ENCODE peak calls at places on chromosome 10, in five cellular contexts. One of them, this sample, is unnamed.

GRCh38 chr10:76430330-76430729 is 998.9 kb downstream of the LRMDA start:
- DNase-seq in hepatocyte: no peak
- DNase-seq in esophagus squamous epithelium: no peak
- DNase-seq in astrocyte of the spinal cord: no peak
- DNase-seq in bronchial epithelial cell: no peak
- DNase-seq in this sample: no peak

GRCh38 chr10:6473901-6474370 is 106.1 kb downstream of the PRKCQ start:
- DNase-seq in hepatocyte: no peak
- DNase-seq in esophagus squamous epithelium: no peak
- DNase-seq in astrocyte of the spinal cord: peak; percentile 5
- DNase-seq in bronchial epithelial cell: peak; percentile 16
- DNase-seq in this sample: no peak

GRCh38 chr10:35218339-35218955 is 91.8 kb downstream of the CREM start:
- DNase-seq in hepatocyte: peak; percentile 93
- DNase-seq in esophagus squamous epithelium: peak; percentile 9
- DNase-seq in astrocyte of the spinal cord: peak; percentile 90
- DNase-seq in bronchial epithelial cell: peak; percentile 72
- DNase-seq in this sample: no peak

GRCh38 chr10:62805139-62806092 is 896 bp downstream of the ADO start:
- DNase-seq in hepatocyte: peak; percentile 67
- DNase-seq in esophagus squamous epithelium: no peak
- DNase-seq in astrocyte of the spinal cord: peak; percentile 46
- DNase-seq in bronchial epithelial cell: peak; percentile 26
- DNase-seq in this sample: no peak

GRCh38 chr10:130807721-130808120 is 503.8 kb downstream of the TCERG1L start:
- DNase-seq in hepatocyte: no peak
- DNase-seq in esophagus squamous epithelium: no peak
- DNase-seq in astrocyte of the spinal cord: no peak
- DNase-seq in bronchial epithelial cell: no peak
- DNase-seq in this sample: no peak

GRCh38 chr10:114100848-114101741 is 57.4 kb downstream of the ADRB1 start:
- DNase-seq in hepatocyte: peak; percentile 46
- DNase-seq in esophagus squamous epithelium: no peak
- DNase-seq in astrocyte of the spinal cord: peak; percentile 40
- DNase-seq in bronchial epithelial cell: no peak
- DNase-seq in this sample: no peak

GRCh38 chr10:92756233-92757065 is 66.7 kb downstream of the HHEX start:
- DNase-seq in hepatocyte: no peak
- DNase-seq in esophagus squamous epithelium: no peak
- DNase-seq in astrocyte of the spinal cord: no peak
- DNase-seq in bronchial epithelial cell: peak; percentile 23
- DNase-seq in this sample: no peak

GRCh38 chr10:43461950-43462349 is 25.0 kb downstream of the ZNF487 start:
- DNase-seq in hepatocyte: peak; percentile 92
- DNase-seq in esophagus squamous epithelium: no peak
- DNase-seq in astrocyte of the spinal cord: peak; percentile 86
- DNase-seq in bronchial epithelial cell: peak; percentile 75
- DNase-seq in this sample: peak; percentile 52

GRCh38 chr10:46286991-46287693 is at the start of gene ANTXRL:
- DNase-seq in hepatocyte: no peak
- DNase-seq in esophagus squamous epithelium: no peak
- DNase-seq in astrocyte of the spinal cord: no peak
- DNase-seq in bronchial epithelial cell: no peak
- DNase-seq in this sample: no peak

GRCh38 chr10:119024882-119025281 is 4.6 kb upstream of the NANOS1 start:
- DNase-seq in hepatocyte: no peak
- DNase-seq in esophagus squamous epithelium: no peak
- DNase-seq in astrocyte of the spinal cord: no peak
- DNase-seq in bronchial epithelial cell: no peak
- DNase-seq in this sample: no peak

GRCh38 chr10:88193018-88193417 is 329.6 kb downstream of the PTEN start:
- DNase-seq in hepatocyte: no peak
- DNase-seq in esophagus squamous epithelium: no peak
- DNase-seq in astrocyte of the spinal cord: no peak
- DNase-seq in bronchial epithelial cell: no peak
- DNase-seq in this sample: no peak
- H3K4me3 ChIP-seq in hepatocyte: no peak overlapping the region
- H3K4me3 ChIP-seq in esophagus squamous epithelium: no peak overlapping the region
- H3K4me3 ChIP-seq in astrocyte of the spinal cord: no peak overlapping the region
- H3K4me3 ChIP-seq in bronchial epithelial cell: no peak overlapping the region
- H3K4me3 ChIP-seq in this sample: no peak overlapping the region

GRCh38 chr10:75261813-75262725 is 26.3 kb upstream of the COMTD1 start:
- DNase-seq in hepatocyte: peak; percentile 59
- DNase-seq in esophagus squamous epithelium: no peak
- DNase-seq in astrocyte of the spinal cord: no peak
- DNase-seq in bronchial epithelial cell: no peak
- DNase-seq in this sample: no peak
- TF ChIP-seq CTCF in hepatocyte: no peak
- TF ChIP-seq CTCF in esophagus squamous epithelium: no peak
- TF ChIP-seq CTCF in astrocyte of the spinal cord: no peak
- TF ChIP-seq CTCF in bronchial epithelial cell: no peak
- TF ChIP-seq CTCF in this sample: no peak

GRCh38 chr10:132292287-132292971 is 15.3 kb downstream of the STK32C start:
- DNase-seq in hepatocyte: no peak
- DNase-seq in esophagus squamous epithelium: no peak
- DNase-seq in astrocyte of the spinal cord: no peak
- DNase-seq in bronchial epithelial cell: no peak
- DNase-seq in this sample: no peak

GRCh38 chr10:132294561-132295320 is 13.0 kb downstream of the STK32C start:
- DNase-seq in hepatocyte: no peak
- DNase-seq in esophagus squamous epithelium: no peak
- DNase-seq in astrocyte of the spinal cord: no peak
- DNase-seq in bronchial epithelial cell: no peak
- DNase-seq in this sample: no peak

GRCh38 chr10:132294196-132294520 is 13.6 kb downstream of the STK32C start:
- DNase-seq in hepatocyte: no peak
- DNase-seq in esophagus squamous epithelium: no peak
- DNase-seq in astrocyte of the spinal cord: no peak
- DNase-seq in bronchial epithelial cell: no peak
- DNase-seq in this sample: no peak

GRCh38 chr10:132292972-132293415 is 14.8 kb downstream of the STK32C start:
- DNase-seq in hepatocyte: no peak
- DNase-seq in esophagus squamous epithelium: no peak
- DNase-seq in astrocyte of the spinal cord: no peak
- DNase-seq in bronchial epithelial cell: no peak
- DNase-seq in this sample: no peak

DNA sequence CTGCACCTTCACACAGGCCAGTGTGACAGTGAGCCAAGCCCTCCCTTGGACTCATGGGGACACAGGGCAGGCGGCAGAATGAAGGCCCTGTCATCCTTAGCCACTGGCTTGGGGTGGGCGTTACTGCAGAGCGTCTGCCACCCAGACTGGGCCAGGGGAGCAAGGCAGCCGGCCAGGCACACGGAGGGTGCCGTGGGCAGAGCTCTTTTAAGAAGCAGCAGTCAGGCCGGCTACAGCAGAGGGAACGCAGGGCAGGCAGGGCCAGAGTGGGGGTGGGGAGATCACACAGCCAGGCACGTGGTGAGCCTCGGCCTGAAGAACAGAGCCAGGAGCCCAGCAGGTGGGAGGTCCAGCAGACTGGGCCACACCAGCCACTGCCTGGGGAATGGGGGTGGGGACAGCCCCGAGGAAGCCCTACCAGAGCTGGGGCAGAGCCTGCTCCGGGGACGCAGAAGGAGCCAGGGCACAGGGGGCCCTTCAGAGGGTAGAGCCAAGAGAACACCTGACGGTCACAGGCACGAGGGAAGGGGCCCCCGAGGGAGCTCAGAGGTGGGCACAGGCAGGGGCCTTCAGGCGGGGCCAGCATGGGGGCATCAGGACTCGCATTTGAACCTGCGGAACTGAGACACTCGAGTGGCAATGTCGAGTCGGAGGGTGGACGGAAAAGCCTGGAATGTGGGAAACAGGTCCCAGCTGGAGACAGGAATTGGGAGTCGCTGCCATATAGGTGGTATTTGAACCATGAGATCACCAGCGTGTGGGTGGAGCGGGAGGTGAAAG is 14.1 kb downstream of the STK32C start:
- DNase-seq in hepatocyte: no peak
- DNase-seq in esophagus squamous epithelium: no peak
- DNase-seq in astrocyte of the spinal cord: no peak
- DNase-seq in bronchial epithelial cell: no peak
- DNase-seq in this sample: no peak
- H3K4me3 ChIP-seq in hepatocyte: no peak overlapping the region
- H3K4me3 ChIP-seq in esophagus squamous epithelium: no peak overlapping the region
- H3K4me3 ChIP-seq in astrocyte of the spinal cord: no peak overlapping the region
- H3K4me3 ChIP-seq in bronchial epithelial cell: no peak overlapping the region
- H3K4me3 ChIP-seq in this sample: no peak overlapping the region

GRCh38 chr10:101238732-101239105 is 9.5 kb upstream of the LBX1 start:
- DNase-seq in hepatocyte: no peak
- DNase-seq in esophagus squamous epithelium: no peak
- DNase-seq in astrocyte of the spinal cord: no peak
- DNase-seq in bronchial epithelial cell: no peak
- DNase-seq in this sample: no peak
- TF ChIP-seq CTCF in hepatocyte: peak; percentile 59
- TF ChIP-seq CTCF in esophagus squamous epithelium: peak; percentile 19
- TF ChIP-seq CTCF in astrocyte of the spinal cord: peak; percentile 65
- TF ChIP-seq CTCF in bronchial epithelial cell: peak; percentile 71
- TF ChIP-seq CTCF in this sample: peak; percentile 70

GRCh38 chr10:25820496-25821415 is 113.3 kb upstream of the MYO3A start:
- DNase-seq in hepatocyte: no peak
- DNase-seq in esophagus squamous epithelium: no peak
- DNase-seq in astrocyte of the spinal cord: no peak
- DNase-seq in bronchial epithelial cell: no peak
- DNase-seq in this sample: no peak
- H3K4me3 ChIP-seq in hepatocyte: no peak overlapping the region
- H3K4me3 ChIP-seq in esophagus squamous epithelium: no peak overlapping the region
- H3K4me3 ChIP-seq in astrocyte of the spinal cord: no peak overlapping the region
- H3K4me3 ChIP-seq in bronchial epithelial cell: no peak overlapping the region
- H3K4me3 ChIP-seq in this sample: no peak overlapping the region